ENCODE peak calls at places on chromosomes 13 and 19, in five cellular contexts. J is CD4-positive, alpha-beta T cell; E is GM10248; P is uterus; R is tibial artery. A is an unnamed sample.

GRCh38 chr13:73622375-73622774 is 511.8 kb downstream of the KLF12 start:
- DNase-seq in J (no peak), E (no peak), P (no peak), R (no peak), A (no peak)

GRCh38 chr13:24605923-24606372 is 74.3 kb upstream of the ATP12A start:
- DNase-seq in J (no peak), E (peak; percentile 10), P (no peak), R (no peak), A (no peak)

GRCh38 chr19:37990362-37990761 is 83.4 kb downstream of the SIPA1L3 start:
- DNase-seq in J (no peak), E (no peak), P (no peak), R (no peak), A (no peak)

GRCh38 chr13:27375686-27376326 is 48.6 kb upstream of the GTF3A start:
- DNase-seq in J (peak; percentile 28), E (peak; percentile 60), P (peak; percentile 50), R (peak; percentile 41), A (peak; percentile 71)

GRCh38 chr13:40996433-40997095 is 22.6 kb downstream of the ELF1 start:
- DNase-seq in J (no peak), E (no peak), P (no peak), R (no peak), A (no peak)

GRCh38 chr19:50772408-50773311 is 2.4 kb downstream of the GPR32 start:
- DNase-seq in J (no peak), E (peak; percentile 50), P (no peak), R (no peak), A (no peak)

GRCh38 chr13:53110181-53110580 is 81.6 kb downstream of the OLFM4 start:
- DNase-seq in J (no peak), E (no peak), P (no peak), R (no peak), A (no peak)

GRCh38 chr13:67231481-67231940 is 1.4 kb upstream of the PCDH9 start:
- DNase-seq in J (no peak), E (no peak), P (no peak), R (no peak), A (no peak)

DNA sequence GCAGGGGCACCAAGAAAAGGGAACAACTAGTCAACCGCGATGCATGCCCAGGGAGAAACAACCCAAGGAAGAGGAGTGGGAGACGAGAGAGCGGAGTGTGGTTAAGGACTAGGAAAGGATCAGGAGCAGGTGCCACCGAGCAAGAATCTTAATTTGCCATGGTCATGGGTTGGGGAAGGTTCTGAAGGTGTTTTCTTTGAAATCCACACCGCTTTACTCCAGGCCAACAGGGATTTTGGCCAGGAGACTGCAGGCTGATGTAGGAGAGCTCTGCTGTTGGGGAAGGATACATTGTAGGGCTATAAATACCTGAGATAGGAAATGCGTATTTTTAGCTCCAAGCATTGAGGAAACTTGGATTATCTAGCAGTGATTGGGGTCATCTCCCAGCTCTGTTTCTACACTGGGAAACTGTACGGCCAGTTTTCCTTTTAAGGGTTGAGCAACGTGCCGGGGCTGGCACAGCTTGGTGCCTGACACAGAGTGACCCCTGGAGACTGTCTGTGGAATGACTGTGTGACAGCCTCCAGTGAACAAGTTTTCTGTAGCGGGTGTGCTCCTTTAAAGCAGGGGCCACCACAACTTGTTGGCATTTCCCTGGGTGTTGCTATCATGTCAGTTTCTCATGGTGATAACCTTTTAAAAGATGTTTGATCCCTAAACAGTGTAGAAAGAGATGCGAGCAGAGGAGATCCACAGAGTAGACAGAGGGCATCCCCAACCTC is 34.2 kb downstream of the ZNF536 start:
- DNase-seq in J (no peak), E (peak; percentile 24), P (no peak), R (no peak), A (no peak)
- TF ChIP-seq CTCF in J (no peak), E (no peak), P (no peak), R (no peak), A (peak; percentile 31)

GRCh38 chr19:33430674-33431277 is 57.3 kb downstream of the CEBPG start:
- DNase-seq in J (peak; percentile 49), E (peak; percentile 75), P (no peak), R (no peak), A (peak; percentile 84)
- TF ChIP-seq CTCF in J (peak; percentile 70), E (peak; percentile 93), P (peak; percentile 64), R (peak; percentile 61), A (peak; percentile 89)

GRCh38 chr13:45878966-45879365 is 27.4 kb upstream of the SIAH3 start:
- DNase-seq in J (no peak), E (no peak), P (no peak), R (no peak), A (no peak)

GRCh38 chr13:45876781-45877180 is 25.2 kb upstream of the SIAH3 start:
- DNase-seq in J (no peak), E (no peak), P (no peak), R (no peak), A (no peak)

GRCh38 chr13:45880242-45880641 is 28.7 kb upstream of the SIAH3 start:
- DNase-seq in J (no peak), E (no peak), P (no peak), R (no peak), A (no peak)

GRCh38 chr13:45882626-45883025 is 31.1 kb upstream of the SIAH3 start:
- DNase-seq in J (no peak), E (no peak), P (no peak), R (no peak), A (no peak)

DNA sequence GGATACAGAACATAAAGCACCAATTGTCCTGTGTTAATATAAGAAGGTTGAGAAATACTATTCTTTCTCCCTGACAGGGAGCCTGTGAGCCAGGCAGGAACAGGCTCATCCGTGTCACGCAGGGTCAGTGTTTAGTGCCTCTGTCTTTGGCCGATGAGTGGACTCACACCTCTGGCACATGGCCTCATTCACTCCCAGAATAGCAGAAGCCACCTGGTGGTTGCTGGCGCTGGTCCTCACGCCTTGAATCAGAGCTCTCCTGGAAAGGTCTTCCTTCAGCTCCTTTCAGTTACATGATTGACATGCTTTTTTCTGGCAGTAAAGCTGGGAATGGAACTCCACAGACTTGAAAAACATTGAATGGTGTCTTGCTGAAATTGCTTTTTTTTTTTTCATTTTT is 28.1 kb upstream of the SIAH3 start:
- DNase-seq in J (no peak), E (no peak), P (peak; percentile 28), R (no peak), A (no peak)
- TF ChIP-seq CTCF in J (peak; percentile 21), E (peak; percentile 3), P (no peak), R (no peak), A (no peak)

GRCh38 chr19:31232220-31232619 is 117.0 kb downstream of the TSHZ3 start:
- DNase-seq in J (no peak), E (no peak), P (no peak), R (no peak), A (no peak)
- TF ChIP-seq CTCF in J (no peak), E (no peak), P (no peak), R (no peak), A (no peak)

GRCh38 chr13:45396548-45397095 is 21.6 kb downstream of the SLC25A30 start:
- DNase-seq in J (no peak), E (no peak), P (no peak), R (no peak), A (no peak)

GRCh38 chr13:45398862-45399261 is 19.3 kb downstream of the SLC25A30 start:
- DNase-seq in J (no peak), E (no peak), P (no peak), R (no peak), A (no peak)

GRCh38 chr13:45392811-45393210 is 25.4 kb downstream of the SLC25A30 start:
- DNase-seq in J (no peak), E (no peak), P (no peak), R (no peak), A (no peak)

GRCh38 chr13:45391926-45392325 is 26.2 kb downstream of the SLC25A30 start:
- DNase-seq in J (no peak), E (no peak), P (no peak), R (no peak), A (no peak)

GRCh38 chr13:45393941-45394570 is 24.1 kb downstream of the SLC25A30 start:
- DNase-seq in J (no peak), E (peak; percentile 59), P (peak; percentile 39), R (no peak), A (peak; percentile 64)
- TF ChIP-seq CTCF in J (peak; percentile 70), E (peak; percentile 56), P (peak; percentile 33), R (peak; percentile 52), A (peak; percentile 67)

A was measured in GM13976.